ENCODE peak calls at places on chromosome X, in four cellular contexts. N is HEK293T, H is HepG2, S is K562. I is an unnamed sample.

GRCh38 chrX:43860646-43861370 is 21.4 kb downstream of the MAOB start:
- DNase-seq in S (no peak), H (peak), N (no peak), I (no peak)

GRCh38 chrX:57918750-57919436 is 8.6 kb upstream of the ZXDA start:
- DNase-seq in H (peak), N (peak), S (no peak), I (no peak)

GRCh38 chrX:39730671-39731389 is 366.9 kb downstream of the BCOR start:
- DNase-seq in N (peak), S (peak), H (peak), I (no peak)

GRCh38 chrX:15242899-15243555 is 26.9 kb downstream of the ASB9 start:
- DNase-seq in N (peak), S (peak), H (peak), I (peak)

GRCh38 chrX:103774070-103774642 is 2.5 kb upstream of the PLP1 start:
- DNase-seq in N (no peak), H (peak), S (no peak), I (no peak)

GRCh38 chrX:85419293-85419692 is 39.8 kb upstream of the POF1B start:
- DNase-seq in N (no peak), S (no peak), H (no peak), I (no peak)

GRCh38 chrX:40952855-40953254 is 132.4 kb upstream of the USP9X start:
- DNase-seq in N (no peak), H (no peak), S (no peak), I (peak)

GRCh38 chrX:3713225-3713936 is at the start of gene PRKX:
- DNase-seq in H (no peak), N (peak), S (peak), I (peak)

GRCh38 chrX:18949902-18950301 is 34.0 kb downstream of the PHKA2 start:
- DNase-seq in H (no peak), N (no peak), S (no peak), I (no peak)

GRCh38 chrX:111829345-111829744 is 46.6 kb upstream of the TRPC5OS start:
- DNase-seq in S (no peak), H (no peak), N (no peak), I (no peak)

GRCh38 chrX:139795196-139795595 is 87.2 kb upstream of the MCF2 start:
- DNase-seq in S (no peak), N (no peak), H (no peak), I (peak)

GRCh38 chrX:20995829-20996228 is 378.4 kb upstream of the CNKSR2 start:
- DNase-seq in H (no peak), N (no peak), S (no peak), I (no peak)

GRCh38 chrX:93985621-93986020 is 311.6 kb downstream of the FAM133A start:
- DNase-seq in S (no peak), N (no peak), H (no peak), I (no peak)

DNA sequence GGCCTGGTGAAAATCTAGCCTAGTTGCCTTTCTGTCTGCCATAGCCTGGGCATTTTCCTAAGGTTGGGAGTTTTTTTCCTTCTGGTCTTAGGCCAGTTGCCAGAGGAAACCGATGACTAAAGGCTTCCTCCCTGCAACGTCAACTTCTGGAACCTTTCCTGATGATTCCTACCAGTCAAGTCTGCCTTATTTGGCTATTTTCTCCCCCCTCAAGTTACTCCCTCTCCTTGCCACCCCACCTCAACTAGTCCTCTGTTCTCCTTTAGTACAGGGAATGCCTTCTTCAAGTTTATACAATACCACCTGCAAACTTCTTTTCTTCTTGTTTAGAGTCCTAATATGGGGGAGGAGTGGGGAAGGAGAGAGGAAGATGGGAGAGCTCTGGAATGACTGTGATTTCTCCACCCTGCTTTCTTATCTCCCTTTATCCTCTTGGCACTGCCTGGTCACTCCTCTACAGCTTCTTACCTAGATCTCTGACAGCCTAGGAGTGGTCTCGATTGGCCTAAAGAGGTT is 10.6 kb downstream of the MSN start:
- DNase-seq in N (no peak), H (no peak), S (no peak), I (no peak)
- TF ChIP-seq FOXK2 in N (no peak), H (no peak), S (no peak), I (no peak)

GRCh38 chrX:134624046-134624430 is 34.2 kb downstream of the PLAC1 start:
- DNase-seq in S (no peak), H (peak), N (no peak), I (no peak)

GRCh38 chrX:134622813-134623185 is 35.5 kb downstream of the PLAC1 start:
- DNase-seq in H (no peak), S (no peak), N (no peak), I (no peak)

GRCh38 chrX:134619838-134620237 is 38.4 kb downstream of the PLAC1 start:
- DNase-seq in H (no peak), N (no peak), S (no peak), I (no peak)

GRCh38 chrX:134623293-134624045 is 34.8 kb downstream of the PLAC1 start:
- DNase-seq in N (no peak), H (no peak), S (no peak), I (no peak)

DNA sequence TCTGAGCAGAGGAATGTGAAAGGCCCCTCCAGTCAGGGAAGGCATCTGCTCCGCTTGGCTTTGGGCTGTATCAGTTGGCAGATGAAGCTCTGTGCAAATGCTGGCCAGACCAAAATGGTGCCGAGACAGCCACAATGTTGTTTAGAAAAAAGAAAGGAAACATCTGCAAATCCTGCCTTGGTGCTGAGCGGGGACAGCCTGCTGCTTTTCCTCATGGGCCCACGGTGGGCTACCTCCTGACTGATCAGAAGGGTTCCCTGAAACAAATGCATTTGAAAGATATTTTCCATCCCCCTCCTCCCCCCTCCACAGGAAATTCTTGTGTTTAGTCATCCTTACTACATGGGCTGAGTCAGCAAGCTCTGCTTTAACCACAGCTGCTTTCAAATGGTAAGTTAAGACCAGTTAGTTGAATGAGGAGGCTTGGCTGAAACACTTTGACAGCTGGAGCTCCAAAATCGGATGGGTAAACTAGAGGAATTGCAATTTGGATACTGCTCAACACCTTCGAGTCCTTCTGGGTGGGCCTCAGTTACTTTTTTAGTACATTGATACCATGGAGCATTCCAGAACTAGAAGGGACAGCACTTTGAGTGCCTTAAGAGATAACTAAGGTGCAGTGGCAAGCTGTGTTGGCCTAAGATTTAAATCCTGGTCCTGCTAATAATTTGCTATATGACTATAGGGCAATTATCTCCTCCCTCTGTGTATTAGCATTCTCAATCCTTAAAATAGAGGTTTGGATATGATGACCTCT is 36.0 kb downstream of the PLAC1 start:
- DNase-seq in S (peak), H (no peak), N (no peak), I (peak)
- TF ChIP-seq FOXK2 in S (no peak), H (no peak), N (no peak), I (no peak)

GRCh38 chrX:25202827-25203226 is 187.1 kb upstream of the ARX start:
- DNase-seq in H (no peak), S (no peak), N (no peak), I (no peak)
- TF ChIP-seq FOXK2 in H (no peak), S (no peak), N (no peak), I (no peak)

GRCh38 chrX:11363069-11363594 is 69.9 kb downstream of the AMELX start:
- DNase-seq in H (no peak), S (no peak), N (no peak), I (peak)
- TF ChIP-seq FOXK2 in H (no peak), S (no peak), N (no peak), I (no peak)

I was measured in GM12878.